ENCODE peak calls at places on chromosomes 6 and 20, in five cellular contexts. F is heart right ventricle, H is choroid plexus epithelial cell, J is HepG2, I is SK-N-SH. L is an unnamed sample.
A peak's percentile ranks its signal among the peaks of the same experiment; 100 is the strongest.

GRCh38 chr20:13412806-13413445 is 191.9 kb downstream of the ISM1 start:
- DNase-seq in J (no peak), F (no peak), I (no peak), H (no peak), L (no peak)

GRCh38 chr6:67883500-67884366 is 751.3 kb upstream of the ADGRB3 start:
- DNase-seq in H (no peak), F (no peak), I (no peak), J (no peak), L (no peak)

GRCh38 chr6:148471624-148472494 is 129.2 kb downstream of the SASH1 start:
- DNase-seq in H (peak; percentile 53), J (no peak), I (no peak), F (no peak), L (no peak)

GRCh38 chr6:148109732-148110131 is 232.9 kb upstream of the SASH1 start:
- DNase-seq in J (no peak), F (no peak), I (no peak), H (peak; percentile 5), L (no peak)

GRCh38 chr20:15296422-15296821 is 959.0 kb upstream of the FLRT3 start:
- DNase-seq in J (no peak), H (no peak), F (no peak), I (no peak), L (no peak)

GRCh38 chr20:45311589-45312211 is 3.6 kb upstream of the MATN4 start:
- DNase-seq in J (peak; percentile 33), H (peak; percentile 63), F (peak; percentile 61), I (peak; percentile 75), L (peak; percentile 68)

GRCh38 chr20:32809907-32810306 is 9.8 kb upstream of the MAPRE1 start:
- DNase-seq in F (no peak), J (no peak), I (no peak), H (no peak), L (no peak)

GRCh38 chr20:51341581-51341980 is 200.9 kb downstream of the NFATC2 start:
- DNase-seq in J (no peak), H (peak; percentile 60), F (no peak), I (no peak), L (no peak)

GRCh38 chr6:87333033-87333432 is 4.0 kb upstream of the GJB7 start:
- DNase-seq in H (no peak), F (no peak), I (no peak), J (no peak), L (no peak)

GRCh38 chr6:87196275-87196842 is 41.0 kb downstream of the ZNF292 start:
- DNase-seq in J (no peak), H (peak; percentile 8), I (no peak), F (no peak), L (peak; percentile 48)

GRCh38 chr6:108106261-108106660 is 31.7 kb upstream of the OSTM1 start:
- DNase-seq in F (no peak), J (no peak), H (no peak), I (no peak), L (no peak)

GRCh38 chr6:85416049-85416448 is 33.8 kb upstream of the NT5E start:
- DNase-seq in I (no peak), J (no peak), H (peak; percentile 46), F (no peak), L (no peak)

GRCh38 chr6:96794980-96795379 is 42.3 kb downstream of the GPR63 start:
- DNase-seq in I (no peak), H (peak; percentile 85), J (no peak), F (no peak), L (no peak)

GRCh38 chr20:24694727-24695528 is 225.5 kb downstream of the SYNDIG1 start:
- DNase-seq in I (peak; percentile 21), J (no peak), F (no peak), H (no peak), L (no peak)

GRCh38 chr6:7833753-7834075 is 76.9 kb downstream of the TXNDC5 start:
- DNase-seq in F (no peak), J (no peak), I (no peak), H (peak; percentile 12), L (no peak)

GRCh38 chr6:109454483-109455160 is 950 bp downstream of the MICAL1 start:
- DNase-seq in F (no peak), I (peak; percentile 78), J (no peak), H (peak; percentile 52), L (peak; percentile 86)

GRCh38 chr6:7543761-7544424 is 2.4 kb downstream of the DSP start:
- DNase-seq in J (no peak), I (no peak), H (peak; percentile 8), F (no peak), L (no peak)

GRCh38 chr6:132136976-132137375 is 185.8 kb upstream of the CCN2 start:
- DNase-seq in F (no peak), I (no peak), J (no peak), H (peak; percentile 34), L (no peak)

GRCh38 chr6:96743496-96743895 is 93.8 kb downstream of the GPR63 start:
- DNase-seq in I (no peak), H (no peak), F (no peak), J (no peak), L (no peak)

GRCh38 chr20:54070187-54070987 is at the start of gene BCAS1:
- DNase-seq in I (no peak), J (peak; percentile 86), H (no peak), F (no peak), L (no peak)

GRCh38 chr20:17655865-17656489 is 26.1 kb downstream of the RRBP1 start:
- DNase-seq in J (no peak), F (no peak), I (peak; percentile 8), H (peak; percentile 52), L (peak; percentile 14)

GRCh38 chr6:11298651-11299420 is 66.4 kb upstream of the NEDD9 start:
- DNase-seq in I (no peak), F (no peak), H (peak; percentile 32), J (peak; percentile 98), L (no peak)

GRCh38 chr6:36334343-36334742 is 2.3 kb downstream of the BNIP5 start:
- DNase-seq in F (no peak), H (no peak), I (no peak), J (no peak), L (no peak)

GRCh38 chr20:51767018-51767866 is 948 bp downstream of the ATP9A start:
- DNase-seq in H (no peak), I (peak; percentile 90), J (peak; percentile 83), F (peak; percentile 70), L (peak; percentile 18)

GRCh38 chr6:4941782-4942672 is 61.8 kb downstream of the RPP40 start:
- DNase-seq in J (peak; percentile 78), H (peak; percentile 97), I (no peak), F (no peak), L (peak; percentile 78)

GRCh38 chr6:6057442-6058053 is 50.8 kb upstream of the NRN1 start:
- DNase-seq in J (peak; percentile 57), H (peak; percentile 43), F (no peak), I (peak; percentile 43), L (peak; percentile 73)

GRCh38 chr20:39874049-39874893 is 814.8 kb downstream of the MAFB start:
- DNase-seq in J (peak; percentile 55), F (peak; percentile 46), I (peak; percentile 53), H (peak; percentile 95), L (peak; percentile 87)

GRCh38 chr6:36247691-36248090 is 22.2 kb upstream of the PNPLA1 start:
- DNase-seq in F (no peak), J (no peak), H (peak; percentile 57), I (no peak), L (no peak)

GRCh38 chr20:38430679-38431325 is 4.3 kb downstream of the SNHG17 start:
- DNase-seq in H (no peak), I (no peak), F (no peak), J (no peak), L (no peak)

GRCh38 chr6:106383573-106383972 is 23.1 kb downstream of the CRYBG1 start:
- DNase-seq in H (no peak), J (no peak), F (no peak), I (no peak), L (no peak)

GRCh38 chr6:152478377-152479010 is 158.7 kb downstream of the SYNE1 start:
- DNase-seq in J (no peak), F (no peak), I (no peak), H (no peak), L (no peak)

GRCh38 chr6:115882771-115883170 is 177.9 kb downstream of the FRK start:
- DNase-seq in F (no peak), J (no peak), I (no peak), H (no peak), L (no peak)

GRCh38 chr6:39422273-39422672 is 99.8 kb upstream of the KCNK16 start:
- DNase-seq in H (no peak), I (no peak), J (no peak), F (no peak), L (no peak)

GRCh38 chr6:154894903-154895302 is 100.2 kb upstream of the TIAM2 start:
- DNase-seq in F (no peak), I (no peak), H (no peak), J (no peak), L (no peak)

GRCh38 chr6:31465718-31466117 is 32.2 kb upstream of the MICB start:
- DNase-seq in H (no peak), I (no peak), J (no peak), F (no peak), L (no peak)

GRCh38 chr6:31462964-31463940 is 34.7 kb upstream of the MICB start:
- DNase-seq in J (peak; percentile 92), H (peak; percentile 88), F (peak; percentile 77), I (peak; percentile 69), L (peak; percentile 95)

GRCh38 chr6:31466466-31466865 is 31.5 kb upstream of the MICB start:
- DNase-seq in F (no peak), H (no peak), I (no peak), J (no peak), L (no peak)

GRCh38 chr6:31465185-31465536 is 32.8 kb upstream of the MICB start:
- DNase-seq in F (no peak), H (no peak), J (no peak), I (no peak), L (no peak)

GRCh38 chr6:31464252-31465184 is 33.4 kb upstream of the MICB start:
- DNase-seq in H (no peak), I (no peak), J (no peak), F (no peak), L (no peak)
- TF ChIP-seq CTCF in H (no peak), I (no peak), J (no peak), F (no peak), L (no peak)

GRCh38 chr6:14743465-14744211 is 502.2 kb upstream of the JARID2 start:
- DNase-seq in H (peak; percentile 98), I (no peak), J (peak; percentile 21), F (no peak), L (peak; percentile 80)
- H3K4me3 ChIP-seq in H (no peak overlapping the region), I (no peak overlapping the region), J (no peak overlapping the region), F (no peak overlapping the region), L (no peak overlapping the region)

GRCh38 chr20:62907377-62908317 is 18.7 kb downstream of the DIDO1 start:
- DNase-seq in F (no peak), H (no peak), I (peak; percentile 83), J (peak; percentile 58), L (no peak)
- TF ChIP-seq CTCF in F (peak; percentile 38), H (peak; percentile 68), I (peak; percentile 59), J (peak; percentile 77), L (peak; percentile 63)

DNA sequence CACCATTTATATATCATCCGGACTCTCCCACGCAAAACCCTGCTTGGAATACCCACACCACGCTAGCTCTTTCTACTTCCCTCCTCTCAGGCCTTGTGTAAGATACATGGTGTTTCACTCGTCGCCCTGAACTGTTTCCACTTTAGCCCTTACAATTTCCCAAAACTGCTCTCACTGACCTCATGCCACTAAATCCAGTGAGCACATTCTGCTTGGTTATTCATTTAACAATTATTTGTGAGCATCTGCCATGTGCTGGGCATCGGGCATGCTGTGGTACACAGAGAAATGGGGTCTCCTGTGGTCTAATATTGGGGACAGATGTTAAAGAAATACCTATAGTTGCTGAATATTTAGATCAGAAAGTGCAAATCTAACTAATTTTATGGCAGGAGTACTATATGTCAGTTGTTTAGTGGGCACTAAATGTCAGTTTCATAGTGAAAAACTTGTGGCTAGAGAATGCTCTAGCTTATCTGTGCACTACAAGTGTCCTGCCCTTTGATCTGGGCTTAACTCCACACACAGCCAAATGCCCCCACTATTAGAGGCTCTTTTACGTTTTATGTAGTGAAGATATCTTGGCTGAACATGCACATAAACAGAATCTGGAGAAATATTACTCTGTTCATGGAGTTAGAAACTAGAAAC is 41.0 kb downstream of the PLEKHG1 start:
- DNase-seq in J (no peak), I (no peak), F (no peak), H (no peak), L (peak; percentile 50)
- H3K4me3 ChIP-seq in J (no peak overlapping the region), I (no peak overlapping the region), F (no peak overlapping the region), H (no peak overlapping the region), L (peak overlapping the region; percentile 23)

L was measured in GM12865.